ENCODE peak calls at places on chromosomes 7 and 10, in nine cellular contexts. S, A, M, Y, T, Z, N, K and O are unnamed samples.

GRCh38 chr7:123075838-123076462 is 80.5 kb upstream of the TAS2R16 start:
- DNase-seq in S (no peak), A (no peak), M (no peak), Y (no peak), T (no peak), Z (no peak), N (no peak), K (no peak), O (no peak)

GRCh38 chr7:130486114-130486962 is 5.5 kb upstream of the MEST start:
- DNase-seq in S (no peak), A (peak), M (no peak), Y (no peak), T (no peak), Z (peak), N (no peak), K (peak), O (peak)

GRCh38 chr10:132105302-132105995 is 39.7 kb downstream of the JAKMIP3 start:
- DNase-seq in S (no peak), A (no peak), M (no peak), Y (no peak), T (no peak), Z (no peak), N (no peak), K (no peak), O (no peak)

GRCh38 chr7:112484671-112485097 is 3.9 kb downstream of the LSMEM1 start:
- DNase-seq in S (peak), A (no peak), M (no peak), Y (no peak), T (peak), Z (no peak), N (peak), K (no peak), O (peak)

GRCh38 chr7:106841896-106842390 is 23.1 kb upstream of the PIK3CG start:
- DNase-seq in S (no peak), A (no peak), M (no peak), Y (no peak), T (no peak), Z (no peak), N (no peak), K (no peak), O (peak)

GRCh38 chr10:47366731-47367460 is 17.2 kb downstream of the ZNF488 start:
- DNase-seq in S (no peak), A (no peak), M (no peak), Y (no peak), T (no peak), Z (no peak), N (no peak), K (no peak), O (no peak)

GRCh38 chr7:21902240-21902639 is 43.5 kb downstream of the CDCA7L start:
- DNase-seq in S (no peak), A (no peak), M (no peak), Y (no peak), T (peak), Z (no peak), N (peak), K (no peak), O (no peak)

GRCh38 chr7:73885975-73886798 is 25.2 kb downstream of the TMEM270 start:
- DNase-seq in S (no peak), A (no peak), M (no peak), Y (no peak), T (peak), Z (no peak), N (no peak), K (no peak), O (peak)

GRCh38 chr10:69936091-69936490 is 116.6 kb upstream of the MACROH2A2 start:
- DNase-seq in S (no peak), A (no peak), M (peak), Y (no peak), T (peak), Z (no peak), N (no peak), K (no peak), O (peak)

GRCh38 chr7:95766086-95766485 is 6.3 kb upstream of the DYNC1I1 start:
- DNase-seq in S (no peak), A (no peak), M (no peak), Y (no peak), T (no peak), Z (no peak), N (no peak), K (no peak), O (no peak)

GRCh38 chr10:87750001-87750651 is 67.9 kb downstream of the ATAD1 start:
- DNase-seq in S (no peak), A (no peak), M (no peak), Y (no peak), T (no peak), Z (no peak), N (peak), K (no peak), O (peak)

GRCh38 chr10:21516270-21517131 is 9.0 kb downstream of the SKIDA1 start:
- DNase-seq in S (no peak), A (peak), M (no peak), Y (no peak), T (peak), Z (no peak), N (no peak), K (peak), O (peak)

GRCh38 chr7:27774717-27775328 is 34.9 kb downstream of the TAX1BP1 start:
- DNase-seq in S (no peak), A (no peak), M (no peak), Y (no peak), T (no peak), Z (no peak), N (no peak), K (no peak), O (peak)

GRCh38 chr10:3772349-3773222 is 12.4 kb downstream of the KLF6 start:
- DNase-seq in S (no peak), A (no peak), M (no peak), Y (no peak), T (no peak), Z (no peak), N (no peak), K (no peak), O (no peak)

GRCh38 chr7:112286294-112287086 is 80.0 kb downstream of the ZNF277 start:
- DNase-seq in S (no peak), A (no peak), M (no peak), Y (peak), T (no peak), Z (no peak), N (no peak), K (no peak), O (no peak)

GRCh38 chr10:120492366-120492765 is 35.3 kb downstream of the PLPP4 start:
- DNase-seq in S (no peak), A (no peak), M (no peak), Y (no peak), T (no peak), Z (no peak), N (no peak), K (no peak), O (no peak)